ENCODE peak calls at places on chromosomes 1 and 21, in four cellular contexts. U, N, Q and F are unnamed samples.

GRCh38 chr1:119475866-119476439 is 31.1 kb upstream of the HSD3B1 start:
- DNase-seq in Q (no peak), N (peak), U (peak), F (no peak)

GRCh38 chr1:232950197-232950918 is at the start of gene NTPCR:
- DNase-seq in N (peak), Q (peak), U (peak), F (peak)

GRCh38 chr21:14875704-14876364 is 189.0 kb downstream of the NRIP1 start:
- DNase-seq in U (no peak), N (no peak), Q (no peak), F (no peak)

GRCh38 chr1:1116701-1117468 is 996 bp upstream of the C1orf159 start:
- DNase-seq in N (no peak), U (no peak), Q (no peak), F (no peak)

GRCh38 chr1:17588048-17588781 is 48.7 kb downstream of the ARHGEF10L start:
- DNase-seq in U (peak), N (no peak), Q (no peak), F (no peak)

GRCh38 chr1:159990005-159990404 is 36.0 kb upstream of the SLAMF9 start:
- DNase-seq in U (no peak), N (no peak), Q (no peak), F (no peak)

GRCh38 chr1:212608956-212609700 is 567 bp downstream of the ATF3 start:
- DNase-seq in U (peak), Q (no peak), N (peak), F (peak)

GRCh38 chr1:63824386-63824898 is 50.6 kb downstream of the ROR1 start:
- DNase-seq in N (no peak), U (peak), Q (no peak), F (no peak)

GRCh38 chr1:31583995-31584868 is 7.9 kb downstream of the TINAGL1 start:
- DNase-seq in U (peak), N (peak), Q (no peak), F (no peak)

GRCh38 chr1:23923592-23924495 is 10.7 kb upstream of the CNR2 start:
- DNase-seq in U (peak), N (no peak), Q (no peak), F (no peak)

GRCh38 chr21:42145569-42146250 is 73.2 kb upstream of the ABCG1 start:
- DNase-seq in N (peak), Q (peak), U (peak), F (peak)

GRCh38 chr21:44427241-44428120 is 27.8 kb upstream of the LRRC3 start:
- DNase-seq in Q (no peak), U (no peak), N (no peak), F (no peak)

GRCh38 chr21:37245151-37245550 is 22.0 kb downstream of the VPS26C start:
- DNase-seq in Q (no peak), N (no peak), U (no peak), F (no peak)

GRCh38 chr1:59431566-59432294 is 134.8 kb downstream of the FGGY start:
- DNase-seq in U (peak), Q (no peak), N (no peak), F (no peak)

GRCh38 chr1:221839794-221840395 is 98.0 kb upstream of the DUSP10 start:
- DNase-seq in N (no peak), U (peak), Q (peak), F (no peak)

GRCh38 chr21:39655589-39655988 is 42.8 kb downstream of the B3GALT5 start:
- DNase-seq in U (no peak), N (no peak), Q (no peak), F (no peak)

GRCh38 chr1:1624443-1625403 is 7.2 kb upstream of the MMP23B start:
- DNase-seq in Q (no peak), U (no peak), N (no peak), F (no peak)

GRCh38 chr1:35807614-35808375 is at the start of gene AGO4:
- DNase-seq in U (peak), N (peak), Q (no peak), F (peak)

GRCh38 chr21:35764586-35764985 is 295.7 kb downstream of the SETD4 start:
- DNase-seq in Q (no peak), U (no peak), N (no peak), F (no peak)

GRCh38 chr1:43238104-43238503 is 31.7 kb upstream of the TMEM125 start:
- DNase-seq in N (peak), U (peak), Q (no peak), F (peak)

GRCh38 chr1:193104496-193104905 is 713 bp downstream of the GLRX2 start:
- DNase-seq in N (peak), U (no peak), Q (no peak), F (peak)

GRCh38 chr1:21537511-21537931 is 28.3 kb downstream of the ALPL start:
- DNase-seq in N (peak), Q (no peak), U (no peak), F (no peak)

GRCh38 chr21:14900058-14900457 is 164.7 kb downstream of the NRIP1 start:
- DNase-seq in N (no peak), U (peak), Q (no peak), F (no peak)

GRCh38 chr21:32426592-32427051 is 14.1 kb downstream of the EVA1C start:
- DNase-seq in N (peak), Q (no peak), U (peak), F (peak)

GRCh38 chr1:203126151-203126865 is 1.2 kb upstream of the ADORA1 start:
- DNase-seq in U (peak), N (peak), Q (no peak), F (no peak)

GRCh38 chr21:17819878-17820232 is 699 bp upstream of the C21orf91 start:
- DNase-seq in N (no peak), U (no peak), Q (no peak), F (no peak)

GRCh38 chr1:207309775-207310273 is 11.7 kb upstream of the CD55 start:
- DNase-seq in Q (no peak), U (peak), N (peak), F (no peak)

GRCh38 chr1:22749919-22750670 is 39.5 kb downstream of the EPHB2 start:
- DNase-seq in U (peak), Q (no peak), N (peak), F (no peak)

GRCh38 chr1:941588-942383 is 17.3 kb downstream of the NOC2L start:
- DNase-seq in Q (no peak), U (peak), N (no peak), F (no peak)